ENCODE peak calls at places on chromosomes 7 and 10, in five cellular contexts. F, W, G, I and C are unnamed samples.

GRCh38 chr10:131822013-131822693 is 78.7 kb upstream of the PPP2R2D start:
- DNase-seq in F (no peak), W (no peak), G (peak; percentile 15), I (no peak), C (no peak)

GRCh38 chr10:28984431-28984830 is 304.4 kb upstream of the LYZL1 start:
- DNase-seq in F (peak; percentile 8), W (peak; percentile 94), G (peak; percentile 88), I (no peak), C (peak; percentile 54)

GRCh38 chr10:6669269-6669859 is 89.3 kb upstream of the PRKCQ start:
- DNase-seq in F (peak; percentile 53), W (no peak), G (no peak), I (no peak), C (peak; percentile 29)

GRCh38 chr10:6840766-6841165 is 260.7 kb upstream of the PRKCQ start:
- DNase-seq in F (peak; percentile 82), W (no peak), G (no peak), I (no peak), C (peak; percentile 23)

GRCh38 chr7:135486258-135486657 is 23.6 kb downstream of the CNOT4 start:
- DNase-seq in F (no peak), W (no peak), G (no peak), I (no peak), C (no peak)

GRCh38 chr10:12709516-12709915 is 292.0 kb downstream of the CCDC3 start:
- DNase-seq in F (no peak), W (no peak), G (no peak), I (no peak), C (peak; percentile 39)

GRCh38 chr10:102612964-102613275 is 31.4 kb upstream of the TRIM8 start:
- DNase-seq in F (no peak), W (no peak), G (no peak), I (peak; percentile 30), C (no peak)

GRCh38 chr7:5635461-5636445 is 145.7 kb downstream of the RNF216 start:
- DNase-seq in F (peak; percentile 19), W (no peak), G (no peak), I (no peak), C (no peak)

GRCh38 chr10:14601872-14602725 is 172.6 kb downstream of the FAM107B start:
- DNase-seq in F (peak; percentile 54), W (no peak), G (peak; percentile 72), I (peak; percentile 55), C (no peak)

GRCh38 chr10:61164458-61165160 is 220.6 kb upstream of the RHOBTB1 start:
- DNase-seq in F (peak; percentile 6), W (peak; percentile 28), G (peak; percentile 25), I (no peak), C (no peak)

GRCh38 chr10:86942441-86943315 is 14.7 kb downstream of the MMRN2 start:
- DNase-seq in F (no peak), W (no peak), G (peak; percentile 26), I (no peak), C (no peak)

GRCh38 chr10:48594799-48595198 is 10.1 kb downstream of the ARHGAP22 start:
- DNase-seq in F (no peak), W (no peak), G (no peak), I (no peak), C (no peak)

GRCh38 chr7:82444220-82445049 is 858 bp upstream of the CACNA2D1 start:
- DNase-seq in F (no peak), W (no peak), G (peak; percentile 48), I (no peak), C (no peak)

GRCh38 chr10:125022671-125023070 is 80.7 kb downstream of the ZRANB1 start:
- DNase-seq in F (no peak), W (peak; percentile 22), G (no peak), I (no peak), C (no peak)

GRCh38 chr10:101042118-101042517 is 11.1 kb downstream of the SFXN3 start:
- DNase-seq in F (no peak), W (no peak), G (no peak), I (no peak), C (no peak)

GRCh38 chr7:510782-511281 is 8.8 kb downstream of the PDGFA start:
- DNase-seq in F (no peak), W (peak; percentile 20), G (no peak), I (no peak), C (no peak)

GRCh38 chr7:2894118-2894940 is 50.2 kb upstream of the GNA12 start:
- DNase-seq in F (no peak), W (no peak), G (peak; percentile 32), I (peak; percentile 13), C (no peak)

GRCh38 chr10:25072786-25073185 is 56.4 kb downstream of the THNSL1 start:
- DNase-seq in F (no peak), W (no peak), G (no peak), I (no peak), C (no peak)

GRCh38 chr7:77308792-77309191 is 107.4 kb downstream of the GSAP start:
- DNase-seq in F (no peak), W (no peak), G (no peak), I (no peak), C (no peak)

GRCh38 chr7:28536259-28536658 is 123.9 kb downstream of the CREB5 start:
- DNase-seq in F (no peak), W (no peak), G (no peak), I (no peak), C (no peak)

GRCh38 chr10:68955414-68955785 is 570 bp upstream of the DDX21 start:
- DNase-seq in F (no peak), W (no peak), G (no peak), I (no peak), C (no peak)

GRCh38 chr7:391411-391951 is 101.5 kb downstream of the FOXL3 start:
- DNase-seq in F (no peak), W (peak; percentile 17), G (peak; percentile 19), I (no peak), C (no peak)

GRCh38 chr10:124605001-124605370 is 139.2 kb downstream of the FAM53B start:
- DNase-seq in F (no peak), W (peak; percentile 10), G (no peak), I (no peak), C (no peak)

GRCh38 chr7:128940494-128941322 is 3.0 kb downstream of the IRF5 start:
- DNase-seq in F (no peak), W (peak; percentile 60), G (peak; percentile 63), I (no peak), C (no peak)

DNA sequence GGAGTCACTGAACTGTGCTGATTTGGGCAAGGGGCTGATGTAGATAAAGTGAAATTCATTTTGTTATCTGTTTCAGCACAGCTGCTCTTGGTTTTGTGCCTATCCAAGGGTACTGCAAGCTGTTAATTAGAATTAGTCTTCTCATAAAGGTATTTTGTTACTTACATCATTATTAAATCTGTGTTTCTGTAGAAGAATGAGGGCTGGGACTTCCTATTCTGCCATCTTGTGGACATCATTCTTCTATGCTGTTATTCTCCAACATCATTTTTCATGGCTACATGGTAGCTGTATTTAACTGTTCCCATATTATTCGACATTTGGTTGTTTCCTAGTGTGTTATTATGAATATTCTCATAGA is 76.2 kb upstream of the CCDC71L start:
- DNase-seq in F (peak; percentile 41), W (no peak), G (no peak), I (no peak), C (no peak)
- TF ChIP-seq CTCF in F (peak; percentile 45), W (no peak), G (peak; percentile 5), I (no peak), C (peak; percentile 58)

DNA sequence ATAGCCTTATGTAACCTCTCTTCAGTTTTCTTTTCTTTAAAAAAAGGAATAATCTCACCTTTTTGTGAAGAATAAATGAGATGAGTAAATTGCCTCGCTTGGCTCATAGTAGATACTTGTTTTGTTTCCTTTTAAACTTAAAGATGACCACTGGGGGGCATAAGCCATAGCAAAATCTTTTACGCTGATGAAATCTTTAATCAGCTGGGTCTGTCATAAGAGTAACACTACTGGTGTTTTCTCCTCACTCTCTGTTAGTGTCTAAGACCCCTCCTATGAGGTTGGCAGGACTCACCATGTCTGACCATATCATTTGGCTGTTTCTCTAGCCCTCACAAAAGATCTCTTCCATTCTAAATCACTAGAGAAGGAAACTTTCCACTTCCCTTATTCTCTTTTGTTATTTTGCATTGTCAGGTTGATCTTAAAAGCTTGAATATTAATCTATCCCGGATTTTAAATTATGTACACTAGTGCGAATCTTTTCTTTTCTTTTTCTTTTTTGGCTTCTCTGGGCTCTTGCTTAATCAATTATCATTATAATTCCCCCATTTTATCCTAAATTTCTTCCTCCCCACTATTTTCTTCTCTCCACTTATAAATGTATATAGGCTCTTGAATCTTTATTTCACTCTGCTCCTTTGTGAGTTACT is 12.5 kb downstream of the STAG3 start:
- DNase-seq in F (peak; percentile 21), W (no peak), G (no peak), I (no peak), C (no peak)
- TF ChIP-seq CTCF in F (peak; percentile 37), W (no peak), G (no peak), I (peak; percentile 55), C (peak; percentile 41)

GRCh38 chr7:101911011-101911799 is 93.8 kb downstream of the CUX1 start:
- DNase-seq in F (no peak), W (no peak), G (no peak), I (no peak), C (no peak)
- TF ChIP-seq CTCF in F (no peak), W (no peak), G (no peak), I (no peak), C (no peak)

GRCh38 chr7:32163911-32164310 is 93.7 kb upstream of the PDE1C start:
- DNase-seq in F (no peak), W (no peak), G (no peak), I (no peak), C (no peak)

GRCh38 chr7:32161708-32162107 is 91.5 kb upstream of the PDE1C start:
- DNase-seq in F (peak; percentile 74), W (no peak), G (no peak), I (no peak), C (no peak)

GRCh38 chr7:32167256-32167655 is 97.0 kb upstream of the PDE1C start:
- DNase-seq in F (no peak), W (no peak), G (no peak), I (no peak), C (no peak)

GRCh38 chr7:32163141-32163806 is 93.1 kb upstream of the PDE1C start:
- DNase-seq in F (peak; percentile 79), W (peak; percentile 76), G (no peak), I (no peak), C (peak; percentile 48)

DNA sequence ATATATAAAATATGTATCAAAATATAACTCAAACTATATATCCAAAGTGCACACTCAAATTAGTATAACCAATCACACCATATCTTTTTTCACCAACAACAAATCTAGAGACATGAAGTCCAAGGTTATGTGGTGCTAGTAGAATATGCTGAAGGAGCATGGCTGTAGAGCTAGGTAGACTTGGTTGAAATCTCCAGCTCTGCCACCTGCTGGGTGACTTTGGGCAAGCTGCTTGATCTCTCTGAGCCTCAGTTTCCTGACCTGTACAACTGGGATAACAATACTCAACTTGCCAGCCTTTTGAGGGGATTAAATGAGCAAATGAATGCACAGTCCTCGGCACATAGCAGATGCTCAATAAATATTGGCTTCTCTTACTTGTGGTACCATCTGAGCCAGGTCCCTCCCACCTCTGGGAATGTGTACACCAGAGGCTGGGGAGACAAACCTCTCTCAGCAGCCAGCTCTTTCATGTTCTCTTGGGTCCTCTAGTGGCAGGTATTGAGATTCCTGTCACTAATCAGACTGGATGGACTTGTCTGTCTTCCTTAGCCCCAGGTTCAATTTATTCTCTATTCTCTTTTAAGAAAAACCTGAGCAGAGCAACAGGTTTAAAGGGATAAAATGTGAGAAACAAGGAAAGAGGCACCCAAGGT is 94.3 kb upstream of the PDE1C start:
- DNase-seq in F (peak; percentile 50), W (peak; percentile 48), G (no peak), I (no peak), C (no peak)
- TF ChIP-seq CTCF in F (peak; percentile 47), W (peak; percentile 55), G (peak; percentile 41), I (no peak), C (peak; percentile 39)